ENCODE peak calls at places on chromosomes 6 and 20, in eight cellular contexts. K is PC-3, M is colonic mucosa, V is OCI-LY7, P is A549, N is bronchial epithelial cell, D is cardiac fibroblast, Y is BJ. G is an unnamed sample.

GRCh38 chr6:82144852-82145332 is 102.7 kb downstream of the IBTK start:
- DNase-seq in K (peak; percentile 86), M (no peak), V (no peak), P (peak; percentile 30), N (peak; percentile 95), D (peak; percentile 95), Y (peak; percentile 75), G (peak; percentile 92)

GRCh38 chr6:15892369-15892768 is 229.5 kb upstream of the DTNBP1 start:
- DNase-seq in K (no peak), M (no peak), V (no peak), P (no peak), N (no peak), D (no peak), Y (no peak), G (no peak)

GRCh38 chr6:45946352-45946751 is 69.3 kb downstream of the CLIC5 start:
- DNase-seq in K (peak; percentile 32), M (no peak), V (no peak), P (no peak), N (no peak), D (peak; percentile 73), Y (peak; percentile 57), G (no peak)

GRCh38 chr20:4026093-4026601 is 10.8 kb upstream of the RNF24 start:
- DNase-seq in K (peak; percentile 75), M (no peak), V (no peak), P (peak; percentile 36), N (no peak), D (peak; percentile 81), Y (peak; percentile 52), G (no peak)

GRCh38 chr20:57652865-57653545 is 32.8 kb upstream of the ZBP1 start:
- DNase-seq in K (no peak), M (peak; percentile 16), V (peak; percentile 37), P (peak; percentile 1), N (no peak), D (no peak), Y (no peak), G (no peak)

GRCh38 chr6:45713981-45714685 is 301.5 kb downstream of the CLIC5 start:
- DNase-seq in K (no peak), M (no peak), V (no peak), P (no peak), N (no peak), D (no peak), Y (no peak), G (no peak)

GRCh38 chr20:15632680-15633079 is 940.6 kb downstream of the KIF16B start:
- DNase-seq in K (no peak), M (no peak), V (no peak), P (no peak), N (no peak), D (no peak), Y (no peak), G (no peak)

GRCh38 chr20:51750037-51750769 is 18.0 kb downstream of the ATP9A start:
- DNase-seq in K (peak; percentile 100), M (peak; percentile 91), V (no peak), P (peak; percentile 93), N (peak; percentile 98), D (peak; percentile 93), Y (peak; percentile 49), G (peak; percentile 98)

GRCh38 chr6:14876778-14877613 is 368.9 kb upstream of the JARID2 start:
- DNase-seq in K (peak; percentile 79), M (no peak), V (peak; percentile 7), P (no peak), N (peak; percentile 92), D (peak; percentile 92), Y (no peak), G (peak; percentile 43)

GRCh38 chr6:127342296-127342945 is 988 bp downstream of the ECHDC1 start:
- DNase-seq in K (peak; percentile 29), M (peak; percentile 67), V (peak; percentile 9), P (no peak), N (peak; percentile 19), D (peak; percentile 38), Y (no peak), G (peak; percentile 48)

GRCh38 chr6:161418458-161418945 is 144.6 kb upstream of the AGPAT4 start:
- DNase-seq in K (peak; percentile 83), M (peak; percentile 53), V (peak; percentile 58), P (no peak), N (peak; percentile 69), D (peak; percentile 94), Y (peak; percentile 25), G (no peak)

GRCh38 chr20:23317081-23317480 is 33.5 kb upstream of the NXT1 start:
- DNase-seq in K (no peak), M (no peak), V (no peak), P (no peak), N (no peak), D (no peak), Y (no peak), G (no peak)

GRCh38 chr6:12504325-12504966 is 212.1 kb upstream of the PHACTR1 start:
- DNase-seq in K (peak; percentile 74), M (peak; percentile 54), V (peak; percentile 40), P (no peak), N (peak; percentile 38), D (peak; percentile 47), Y (no peak), G (peak; percentile 12)
- TF ChIP-seq CTCF in K (peak; percentile 81), M (peak; percentile 41), V (peak; percentile 77), P (peak; percentile 20), N (peak; percentile 57), D (peak; percentile 69), Y (peak; percentile 51), G (peak; percentile 83)

GRCh38 chr20:6530916-6531315 is 236.6 kb upstream of the BMP2 start:
- DNase-seq in K (no peak), M (no peak), V (no peak), P (no peak), N (no peak), D (no peak), Y (no peak), G (no peak)

GRCh38 chr20:6533321-6533720 is 234.2 kb upstream of the BMP2 start:
- DNase-seq in K (no peak), M (no peak), V (no peak), P (no peak), N (no peak), D (peak; percentile 45), Y (peak; percentile 34), G (peak; percentile 63)

GRCh38 chr20:6530254-6530653 is 237.2 kb upstream of the BMP2 start:
- DNase-seq in K (no peak), M (no peak), V (no peak), P (no peak), N (no peak), D (no peak), Y (no peak), G (no peak)

DNA sequence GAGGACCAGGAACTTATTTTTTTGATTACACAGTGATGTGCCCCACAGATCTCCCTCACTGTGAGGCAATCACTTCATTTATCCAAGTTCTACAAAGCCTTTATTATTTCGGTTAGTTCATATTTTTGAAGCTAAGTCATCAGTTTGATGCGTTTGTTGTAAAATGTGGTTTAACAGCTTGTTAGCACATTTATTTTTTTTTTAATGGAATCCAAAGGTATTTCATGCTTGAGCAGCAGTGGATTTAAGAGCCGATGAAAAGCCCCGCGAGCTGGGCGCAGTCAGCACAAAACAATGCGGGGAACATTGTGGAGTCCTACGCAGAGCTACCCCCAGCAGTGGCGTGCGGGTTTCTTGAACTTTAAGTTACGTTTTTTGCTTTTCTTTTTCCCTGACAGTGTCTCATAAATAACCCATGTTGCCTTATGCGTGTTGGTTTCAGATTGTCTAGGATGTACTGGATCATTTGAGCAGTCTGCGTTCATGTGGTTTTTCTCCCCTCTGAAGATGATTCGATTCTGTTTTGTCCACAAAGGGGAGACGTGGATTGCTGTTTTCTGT is 233.6 kb upstream of the BMP2 start:
- DNase-seq in K (peak; percentile 35), M (no peak), V (no peak), P (no peak), N (peak; percentile 25), D (peak; percentile 78), Y (peak; percentile 81), G (peak; percentile 98)
- H3K4me3 ChIP-seq in K (peak overlapping the region; percentile 65), M (no peak overlapping the region), V (no peak overlapping the region), P (no peak overlapping the region), N (no peak overlapping the region), D (peak overlapping the region; percentile 37), Y (peak overlapping the region; percentile 25), G (peak overlapping the region; percentile 49)

DNA sequence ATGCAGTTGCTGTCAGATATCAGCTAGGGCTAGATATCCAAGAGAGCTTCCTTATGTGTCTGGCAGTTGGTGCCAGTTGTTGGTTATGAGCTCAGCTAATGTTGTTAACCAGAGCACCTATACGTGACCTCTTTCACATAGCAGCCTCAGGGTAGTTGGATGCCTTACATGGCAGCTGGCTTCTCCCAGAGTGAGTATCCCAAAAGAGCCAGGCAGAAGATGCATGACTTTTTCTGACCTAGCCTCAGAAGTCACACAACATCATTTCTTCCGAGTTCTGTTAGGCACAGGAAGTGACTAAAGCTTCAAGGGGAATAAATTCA is 175.7 kb downstream of the VEGFA start:
- DNase-seq in K (no peak), M (no peak), V (no peak), P (no peak), N (no peak), D (no peak), Y (no peak), G (no peak)
- TF ChIP-seq CTCF in K (no peak), M (no peak), V (no peak), P (no peak), N (no peak), D (no peak), Y (no peak), G (no peak)

GRCh38 chr6:36095497-36096391 is 34.6 kb upstream of the MAPK13 start:
- DNase-seq in K (no peak), M (peak; percentile 83), V (no peak), P (no peak), N (no peak), D (no peak), Y (no peak), G (no peak)
- H3K4me3 ChIP-seq in K (no peak overlapping the region), M (no peak overlapping the region), V (no peak overlapping the region), P (no peak overlapping the region), N (no peak overlapping the region), D (no peak overlapping the region), Y (no peak overlapping the region), G (no peak overlapping the region)

G was measured in epithelial cell of proximal tubule.